ENCODE peak calls at places on chromosomes 5 and 9, in nine cellular contexts. J, I, W, F, B, S, U, X and A are unnamed samples.

GRCh38 chr9:5447337-5447736 is 3.0 kb upstream of the CD274 start:
- DNase-seq in J (no peak), I (no peak), W (no peak), F (no peak), B (no peak), S (no peak), U (no peak), X (peak), A (no peak)

GRCh38 chr5:173802670-173803165 is 85.4 kb upstream of the CPEB4 start:
- DNase-seq in J (no peak), I (peak), W (no peak), F (no peak), B (no peak), S (no peak), U (no peak), X (no peak), A (no peak)

GRCh38 chr5:1447772-1448361 is 2.6 kb upstream of the SLC6A3 start:
- DNase-seq in J (no peak), I (no peak), W (no peak), F (no peak), B (peak), S (peak), U (no peak), X (peak), A (no peak)

GRCh38 chr9:134559013-134559412 is 82.6 kb upstream of the COL5A1 start:
- DNase-seq in J (no peak), I (no peak), W (no peak), F (no peak), B (no peak), S (no peak), U (no peak), X (no peak), A (no peak)

GRCh38 chr5:101977729-101978345 is 318.2 kb downstream of the SLCO4C1 start:
- DNase-seq in J (no peak), I (peak), W (peak), F (no peak), B (peak), S (no peak), U (no peak), X (no peak), A (no peak)

GRCh38 chr5:1511651-1512540 is 11.9 kb downstream of the LPCAT1 start:
- DNase-seq in J (no peak), I (peak), W (no peak), F (no peak), B (peak), S (no peak), U (no peak), X (no peak), A (no peak)

GRCh38 chr9:111582888-111583287 is 16.6 kb downstream of the PTGR1 start:
- DNase-seq in J (no peak), I (peak), W (no peak), F (no peak), B (no peak), S (no peak), U (no peak), X (no peak), A (no peak)

GRCh38 chr9:110911659-110912473 is 126.4 kb downstream of the LPAR1 start:
- DNase-seq in J (no peak), I (no peak), W (no peak), F (no peak), B (no peak), S (no peak), U (no peak), X (no peak), A (no peak)

GRCh38 chr5:142307491-142307890 is 17.3 kb downstream of the SPRY4 start:
- DNase-seq in J (no peak), I (no peak), W (no peak), F (no peak), B (no peak), S (no peak), U (no peak), X (no peak), A (no peak)

GRCh38 chr5:134143964-134144941 is 29.8 kb downstream of the TCF7 start:
- DNase-seq in J (no peak), I (no peak), W (no peak), F (no peak), B (no peak), S (no peak), U (no peak), X (no peak), A (no peak)

GRCh38 chr5:159061186-159061796 is 38.4 kb downstream of the EBF1 start:
- DNase-seq in J (no peak), I (peak), W (no peak), F (no peak), B (no peak), S (no peak), U (no peak), X (no peak), A (no peak)

GRCh38 chr5:149358294-149358651 is 427 bp downstream of the PCYOX1L start:
- DNase-seq in J (no peak), I (no peak), W (peak), F (peak), B (no peak), S (no peak), U (no peak), X (peak), A (peak)

GRCh38 chr9:6904366-6904765 is 146.6 kb downstream of the KDM4C start:
- DNase-seq in J (no peak), I (no peak), W (no peak), F (no peak), B (no peak), S (no peak), U (no peak), X (no peak), A (no peak)

GRCh38 chr9:114316605-114317230 is 6.2 kb upstream of the ORM1 start:
- DNase-seq in J (no peak), I (no peak), W (no peak), F (no peak), B (peak), S (no peak), U (no peak), X (no peak), A (no peak)

GRCh38 chr5:159240301-159240870 is 22.7 kb upstream of the UBLCP1 start:
- DNase-seq in J (no peak), I (peak), W (no peak), F (no peak), B (no peak), S (no peak), U (no peak), X (peak), A (no peak)

GRCh38 chr9:72911816-72912215 is 41.0 kb downstream of the ALDH1A1 start:
- DNase-seq in J (no peak), I (no peak), W (no peak), F (no peak), B (no peak), S (no peak), U (no peak), X (no peak), A (no peak)